ENCODE peak calls at places on chromosomes 16 and 17, in five cellular contexts. One of them, this sample, is unnamed.
A peak's percentile ranks its signal among the peaks of the same experiment; 100 is the strongest.

GRCh38 chr17:35808240-35808961 is 883 bp upstream of the TAF15 start:
- DNase-seq in mesenchymal stem cell: no peak
- DNase-seq in neuronal stem cell: no peak
- DNase-seq in mesendoderm: no peak
- DNase-seq in IMR-90: no peak
- DNase-seq in this sample: no peak

GRCh38 chr17:14903810-14904209 is 361.3 kb downstream of the PMP22 start:
- DNase-seq in mesenchymal stem cell: peak; percentile 35
- DNase-seq in neuronal stem cell: no peak
- DNase-seq in mesendoderm: no peak
- DNase-seq in IMR-90: peak; percentile 54
- DNase-seq in this sample: no peak

GRCh38 chr17:32552280-32552679 is 65.5 kb downstream of the CDK5R1 start:
- DNase-seq in mesenchymal stem cell: no peak
- DNase-seq in neuronal stem cell: no peak
- DNase-seq in mesendoderm: no peak
- DNase-seq in IMR-90: no peak
- DNase-seq in this sample: no peak

GRCh38 chr17:4953461-4953961 is 2.6 kb downstream of the ENO3 start:
- DNase-seq in mesenchymal stem cell: no peak
- DNase-seq in neuronal stem cell: no peak
- DNase-seq in mesendoderm: no peak
- DNase-seq in IMR-90: peak; percentile 76
- DNase-seq in this sample: no peak

GRCh38 chr17:15510361-15510760 is 42.9 kb upstream of the CDRT4 start:
- DNase-seq in mesenchymal stem cell: peak; percentile 68
- DNase-seq in neuronal stem cell: no peak
- DNase-seq in mesendoderm: no peak
- DNase-seq in IMR-90: peak; percentile 83
- DNase-seq in this sample: no peak

GRCh38 chr16:75380870-75381269 is 52.4 kb downstream of the CFDP1 start:
- DNase-seq in mesenchymal stem cell: peak; percentile 55
- DNase-seq in neuronal stem cell: no peak
- DNase-seq in mesendoderm: no peak
- DNase-seq in IMR-90: peak; percentile 79
- DNase-seq in this sample: no peak

GRCh38 chr17:2238432-2239169 is 65.0 kb downstream of the SMG6 start:
- DNase-seq in mesenchymal stem cell: peak; percentile 65
- DNase-seq in neuronal stem cell: no peak
- DNase-seq in mesendoderm: peak; percentile 37
- DNase-seq in IMR-90: no peak
- DNase-seq in this sample: no peak

GRCh38 chr16:76946879-76947278 is 244.1 kb upstream of the MON1B start:
- DNase-seq in mesenchymal stem cell: peak; percentile 82
- DNase-seq in neuronal stem cell: no peak
- DNase-seq in mesendoderm: peak; percentile 93
- DNase-seq in IMR-90: peak; percentile 79
- DNase-seq in this sample: no peak

GRCh38 chr16:66275795-66276428 is 90.6 kb upstream of the CDH5 start:
- DNase-seq in mesenchymal stem cell: peak; percentile 80
- DNase-seq in neuronal stem cell: no peak
- DNase-seq in mesendoderm: peak; percentile 89
- DNase-seq in IMR-90: peak; percentile 76
- DNase-seq in this sample: peak; percentile 71

GRCh38 chr17:44110823-44111633 is 12.4 kb downstream of the HDAC5 start:
- DNase-seq in mesenchymal stem cell: peak; percentile 93
- DNase-seq in neuronal stem cell: no peak
- DNase-seq in mesendoderm: peak; percentile 94
- DNase-seq in IMR-90: peak; percentile 86
- DNase-seq in this sample: peak; percentile 96

GRCh38 chr16:1446296-1447080 is 2.1 kb upstream of the CCDC154 start:
- DNase-seq in mesenchymal stem cell: no peak
- DNase-seq in neuronal stem cell: no peak
- DNase-seq in mesendoderm: no peak
- DNase-seq in IMR-90: no peak
- DNase-seq in this sample: no peak

GRCh38 chr16:56190903-56191806 is at the start of gene GNAO1:
- DNase-seq in mesenchymal stem cell: peak; percentile 58
- DNase-seq in neuronal stem cell: peak; percentile 69
- DNase-seq in mesendoderm: peak; percentile 76
- DNase-seq in IMR-90: peak; percentile 51
- DNase-seq in this sample: peak; percentile 71

GRCh38 chr17:30091166-30091670 is 25.4 kb upstream of the NSRP1 start:
- DNase-seq in mesenchymal stem cell: no peak
- DNase-seq in neuronal stem cell: no peak
- DNase-seq in mesendoderm: no peak
- DNase-seq in IMR-90: no peak
- DNase-seq in this sample: no peak

GRCh38 chr17:72719582-72720493 is 372.6 kb downstream of the SLC39A11 start:
- DNase-seq in mesenchymal stem cell: peak; percentile 60
- DNase-seq in neuronal stem cell: no peak
- DNase-seq in mesendoderm: no peak
- DNase-seq in IMR-90: peak; percentile 67
- DNase-seq in this sample: no peak

GRCh38 chr17:67830440-67830839 is 5.1 kb downstream of the BPTF start:
- DNase-seq in mesenchymal stem cell: no peak
- DNase-seq in neuronal stem cell: no peak
- DNase-seq in mesendoderm: peak; percentile 64
- DNase-seq in IMR-90: no peak
- DNase-seq in this sample: peak; percentile 50

GRCh38 chr16:21302454-21302853 is 24.4 kb upstream of the CRYM start:
- DNase-seq in mesenchymal stem cell: peak; percentile 7
- DNase-seq in neuronal stem cell: no peak
- DNase-seq in mesendoderm: peak; percentile 77
- DNase-seq in IMR-90: peak; percentile 3
- DNase-seq in this sample: no peak

GRCh38 chr17:46772013-46772878 is 46.2 kb downstream of the WNT3 start:
- DNase-seq in mesenchymal stem cell: peak; percentile 32
- DNase-seq in neuronal stem cell: peak; percentile 59
- DNase-seq in mesendoderm: peak; percentile 95
- DNase-seq in IMR-90: no peak
- DNase-seq in this sample: peak; percentile 97

GRCh38 chr17:48113201-48113676 is 5.7 kb downstream of the SNX11 start:
- DNase-seq in mesenchymal stem cell: no peak
- DNase-seq in neuronal stem cell: no peak
- DNase-seq in mesendoderm: no peak
- DNase-seq in IMR-90: no peak
- DNase-seq in this sample: no peak

GRCh38 chr17:19904924-19905323 is 37.2 kb upstream of the ULK2 start:
- DNase-seq in mesenchymal stem cell: no peak
- DNase-seq in neuronal stem cell: no peak
- DNase-seq in mesendoderm: no peak
- DNase-seq in IMR-90: no peak
- DNase-seq in this sample: no peak

GRCh38 chr17:57317016-57317415 is 60.7 kb downstream of the MSI2 start:
- DNase-seq in mesenchymal stem cell: no peak
- DNase-seq in neuronal stem cell: no peak
- DNase-seq in mesendoderm: no peak
- DNase-seq in IMR-90: no peak
- DNase-seq in this sample: no peak

GRCh38 chr17:12463102-12463501 is 202.6 kb upstream of the MYOCD start:
- DNase-seq in mesenchymal stem cell: peak; percentile 20
- DNase-seq in neuronal stem cell: no peak
- DNase-seq in mesendoderm: no peak
- DNase-seq in IMR-90: peak; percentile 86
- DNase-seq in this sample: no peak

GRCh38 chr17:12712941-12713340 is 47.3 kb downstream of the MYOCD start:
- DNase-seq in mesenchymal stem cell: no peak
- DNase-seq in neuronal stem cell: no peak
- DNase-seq in mesendoderm: no peak
- DNase-seq in IMR-90: no peak
- DNase-seq in this sample: no peak

GRCh38 chr16:75821117-75821516 is 94.8 kb upstream of the CPHXL start:
- DNase-seq in mesenchymal stem cell: no peak
- DNase-seq in neuronal stem cell: no peak
- DNase-seq in mesendoderm: peak; percentile 70
- DNase-seq in IMR-90: no peak
- DNase-seq in this sample: no peak

GRCh38 chr16:3180445-3180878 is 7.5 kb upstream of the OR1F1 start:
- DNase-seq in mesenchymal stem cell: peak; percentile 20
- DNase-seq in neuronal stem cell: no peak
- DNase-seq in mesendoderm: peak; percentile 90
- DNase-seq in IMR-90: no peak
- DNase-seq in this sample: peak; percentile 76

GRCh38 chr16:87169509-87169985 is 147.6 kb downstream of the C16orf95 start:
- DNase-seq in mesenchymal stem cell: no peak
- DNase-seq in neuronal stem cell: no peak
- DNase-seq in mesendoderm: no peak
- DNase-seq in IMR-90: peak; percentile 35
- DNase-seq in this sample: no peak

GRCh38 chr17:72301887-72302286 is 181.1 kb downstream of the SOX9 start:
- DNase-seq in mesenchymal stem cell: no peak
- DNase-seq in neuronal stem cell: no peak
- DNase-seq in mesendoderm: no peak
- DNase-seq in IMR-90: no peak
- DNase-seq in this sample: no peak

GRCh38 chr17:4879591-4879990 is 19.7 kb upstream of the C17orf107 start:
- DNase-seq in mesenchymal stem cell: no peak
- DNase-seq in neuronal stem cell: no peak
- DNase-seq in mesendoderm: no peak
- DNase-seq in IMR-90: no peak
- DNase-seq in this sample: no peak

GRCh38 chr17:77509089-77509488 is 368.3 kb downstream of the SEC14L1 start:
- DNase-seq in mesenchymal stem cell: no peak
- DNase-seq in neuronal stem cell: no peak
- DNase-seq in mesendoderm: no peak
- DNase-seq in IMR-90: no peak
- DNase-seq in this sample: no peak

GRCh38 chr17:50174444-50174843 is 8.6 kb downstream of the SGCA start:
- DNase-seq in mesenchymal stem cell: no peak
- DNase-seq in neuronal stem cell: no peak
- DNase-seq in mesendoderm: no peak
- DNase-seq in IMR-90: no peak
- DNase-seq in this sample: no peak

GRCh38 chr17:82106697-82107305 is 8.8 kb upstream of the FASN start:
- DNase-seq in mesenchymal stem cell: no peak
- DNase-seq in neuronal stem cell: no peak
- DNase-seq in mesendoderm: no peak
- DNase-seq in IMR-90: no peak
- DNase-seq in this sample: no peak

DNA sequence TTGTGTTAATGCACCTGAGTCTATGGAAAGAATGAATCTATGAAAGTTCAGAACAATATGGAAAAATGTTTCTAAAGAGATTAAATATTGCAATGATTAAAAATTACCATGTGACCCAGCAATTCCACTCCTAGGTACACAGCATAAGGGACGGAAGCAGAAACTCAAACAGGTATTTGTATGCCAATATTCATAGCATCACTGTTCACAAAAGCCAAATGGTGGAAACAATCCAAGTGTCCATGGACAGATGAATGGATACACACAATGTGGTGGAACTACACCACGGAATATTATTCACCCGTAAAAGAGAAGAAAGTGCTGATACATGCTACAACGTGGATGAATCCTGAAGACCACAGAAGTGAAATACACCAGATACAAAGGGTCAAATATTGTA is 37.7 kb downstream of the VPS53 start:
- DNase-seq in mesenchymal stem cell: no peak
- DNase-seq in neuronal stem cell: no peak
- DNase-seq in mesendoderm: no peak
- DNase-seq in IMR-90: no peak
- DNase-seq in this sample: no peak
- H3K4me2 ChIP-seq in mesenchymal stem cell: no peak overlapping the region
- H3K4me2 ChIP-seq in neuronal stem cell: no peak overlapping the region
- H3K4me2 ChIP-seq in mesendoderm: no peak overlapping the region
- H3K4me2 ChIP-seq in IMR-90: no peak overlapping the region
- H3K4me2 ChIP-seq in this sample: no peak overlapping the region

GRCh38 chr17:38452719-38453118 is 24.5 kb downstream of the ARHGAP23 start:
- DNase-seq in mesenchymal stem cell: peak; percentile 51
- DNase-seq in neuronal stem cell: no peak
- DNase-seq in mesendoderm: peak; percentile 54
- DNase-seq in IMR-90: no peak
- DNase-seq in this sample: no peak
- H2BK15ac ChIP-seq in mesenchymal stem cell: peak overlapping the region; percentile 45
- H2BK15ac ChIP-seq in neuronal stem cell: peak overlapping the region; percentile 19
- H2BK15ac ChIP-seq in mesendoderm: no peak overlapping the region
- H2BK15ac ChIP-seq in IMR-90: peak overlapping the region; percentile 97
- H2BK15ac ChIP-seq in this sample: no peak overlapping the region

DNA sequence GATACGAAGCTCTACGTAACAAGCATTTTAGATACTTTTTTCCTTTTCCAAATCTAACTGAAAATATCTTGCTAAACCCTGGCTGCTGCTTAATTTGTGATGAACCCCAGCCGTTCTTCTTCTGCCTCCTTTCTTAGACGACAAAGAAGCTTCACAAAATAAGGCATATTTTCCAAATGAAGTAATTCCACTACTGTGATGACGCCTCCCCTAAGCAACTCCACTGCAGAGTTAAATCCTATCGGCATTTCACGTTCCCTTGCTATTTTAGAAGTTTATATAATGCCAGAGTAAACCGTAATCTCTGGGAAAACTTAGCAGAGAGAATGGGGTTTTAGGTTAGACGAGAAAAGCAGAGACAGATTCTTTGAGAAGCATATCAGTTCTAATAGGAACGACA is 683.1 kb upstream of the SALL1 start:
- DNase-seq in mesenchymal stem cell: peak; percentile 30
- DNase-seq in neuronal stem cell: no peak
- DNase-seq in mesendoderm: peak; percentile 49
- DNase-seq in IMR-90: peak; percentile 47
- DNase-seq in this sample: no peak
- H3K4me2 ChIP-seq in mesenchymal stem cell: no peak overlapping the region
- H3K4me2 ChIP-seq in neuronal stem cell: no peak overlapping the region
- H3K4me2 ChIP-seq in mesendoderm: no peak overlapping the region
- H3K4me2 ChIP-seq in IMR-90: no peak overlapping the region
- H3K4me2 ChIP-seq in this sample: no peak overlapping the region

GRCh38 chr16:4372315-4372577 is 598 bp downstream of the VASN start:
- DNase-seq in mesenchymal stem cell: no peak
- DNase-seq in neuronal stem cell: no peak
- DNase-seq in mesendoderm: no peak
- DNase-seq in IMR-90: no peak
- DNase-seq in this sample: no peak
- H2BK15ac ChIP-seq in mesenchymal stem cell: no peak overlapping the region
- H2BK15ac ChIP-seq in neuronal stem cell: no peak overlapping the region
- H2BK15ac ChIP-seq in mesendoderm: no peak overlapping the region
- H2BK15ac ChIP-seq in IMR-90: peak overlapping the region; percentile 34
- H2BK15ac ChIP-seq in this sample: no peak overlapping the region

DNA sequence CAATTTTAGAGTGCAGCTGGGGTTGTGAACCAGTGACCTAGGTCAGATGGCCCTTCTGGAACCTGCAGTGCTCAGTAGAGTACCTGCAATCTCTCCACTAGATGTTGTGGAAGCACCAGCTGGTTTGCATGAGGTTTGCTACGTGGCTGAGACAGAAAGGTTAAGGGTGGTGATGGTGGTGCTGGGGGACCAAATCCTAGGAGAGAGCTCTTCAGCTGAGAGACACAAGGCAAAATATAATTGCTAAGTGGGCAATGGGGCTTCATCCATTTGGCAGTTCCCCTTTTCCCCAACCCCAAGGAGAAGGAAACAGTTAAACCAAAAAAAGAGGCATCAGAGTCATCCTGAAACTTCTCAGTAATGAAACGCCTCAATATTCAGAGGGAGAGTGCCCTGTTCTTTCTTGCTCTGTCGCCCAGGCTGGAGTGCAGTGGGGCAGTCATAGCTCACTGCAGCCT is 13.9 kb downstream of the ITPRIPL2 start:
- DNase-seq in mesenchymal stem cell: no peak
- DNase-seq in neuronal stem cell: no peak
- DNase-seq in mesendoderm: no peak
- DNase-seq in IMR-90: no peak
- DNase-seq in this sample: no peak
- H3K4me2 ChIP-seq in mesenchymal stem cell: no peak overlapping the region
- H3K4me2 ChIP-seq in neuronal stem cell: no peak overlapping the region
- H3K4me2 ChIP-seq in mesendoderm: no peak overlapping the region
- H3K4me2 ChIP-seq in IMR-90: no peak overlapping the region
- H3K4me2 ChIP-seq in this sample: no peak overlapping the region